ENCODE peak calls at places on chromosome 2, in ten cellular contexts. U is GM20000, N is esophagus muscularis mucosa, H is pancreas, P is AG04449, D is left ventricle myocardium inferior, Q is tibial nerve, F is Panc1, J is AG10803, C is fibroblast of pulmonary artery. B is an unnamed sample.

GRCh38 chr2:173452436-173452835 is 97.8 kb downstream of the CDCA7 start:
- DNase-seq in D (no peak), U (no peak), Q (no peak), H (no peak), P (no peak), N (no peak), C (no peak), J (no peak), F (no peak), B (no peak)

GRCh38 chr2:120312076-120312475 is 33.9 kb upstream of the INHBB start:
- DNase-seq in F (no peak), P (no peak), J (no peak), C (no peak), D (no peak), H (no peak), N (no peak), U (no peak), Q (no peak), B (no peak)

GRCh38 chr2:235659767-235660322 is 166.0 kb downstream of the AGAP1 start:
- DNase-seq in F (no peak), Q (no peak), D (no peak), C (peak), N (no peak), J (peak), U (no peak), P (peak), H (no peak), B (no peak)

GRCh38 chr2:183872131-183872530 is 726.2 kb upstream of the ZNF804A start:
- DNase-seq in U (no peak), J (no peak), D (no peak), P (no peak), C (no peak), Q (no peak), N (no peak), F (no peak), H (no peak), B (no peak)

GRCh38 chr2:110644357-110644756 is 33.5 kb downstream of the BUB1 start:
- DNase-seq in H (no peak), D (no peak), C (no peak), J (no peak), U (no peak), F (no peak), P (no peak), N (no peak), Q (no peak), B (no peak)

GRCh38 chr2:235267251-235267650 is 226.6 kb upstream of the AGAP1 start:
- DNase-seq in Q (no peak), H (no peak), U (no peak), D (no peak), N (no peak), C (peak), F (no peak), P (no peak), J (peak), B (no peak)

GRCh38 chr2:15588329-15588919 is 3.2 kb upstream of the DDX1 start:
- DNase-seq in U (peak), Q (peak), F (peak), H (peak), P (no peak), J (peak), D (no peak), N (no peak), C (peak), B (peak)

GRCh38 chr2:222959358-222959757 is 92.6 kb upstream of the KCNE4 start:
- DNase-seq in D (no peak), P (peak), H (no peak), F (no peak), C (peak), U (no peak), Q (no peak), N (no peak), J (peak), B (peak)

GRCh38 chr2:8573234-8573941 is 108.5 kb upstream of the ID2 start:
- DNase-seq in C (no peak), J (no peak), U (no peak), H (no peak), F (no peak), Q (no peak), D (no peak), N (no peak), P (no peak), B (peak)

GRCh38 chr2:58039170-58039611 is 7.4 kb upstream of the VRK2 start:
- DNase-seq in N (no peak), H (no peak), Q (no peak), P (no peak), D (no peak), F (no peak), U (peak), J (peak), C (peak), B (no peak)

GRCh38 chr2:152098033-152098797 is 629 bp downstream of the CACNB4 start:
- DNase-seq in C (peak), F (no peak), N (no peak), U (peak), J (no peak), P (no peak), D (peak), Q (no peak), H (no peak), B (no peak)

GRCh38 chr2:99680946-99681345 is 191.1 kb upstream of the REV1 start:
- DNase-seq in C (no peak), D (no peak), N (no peak), H (no peak), J (peak), U (no peak), F (no peak), P (peak), Q (no peak), B (no peak)

GRCh38 chr2:226716126-226716525 is 83.5 kb downstream of the IRS1 start:
- DNase-seq in J (no peak), N (no peak), F (no peak), D (no peak), U (no peak), H (no peak), Q (no peak), P (no peak), C (no peak), B (no peak)

GRCh38 chr2:152861349-152861942 is 143.0 kb downstream of the ARL6IP6 start:
- DNase-seq in P (no peak), J (peak), N (no peak), F (peak), Q (no peak), H (peak), C (peak), D (no peak), U (peak), B (no peak)

GRCh38 chr2:25822190-25823117 is 55.8 kb downstream of the ASXL2 start:
- DNase-seq in N (no peak), C (peak), J (peak), Q (no peak), U (peak), D (peak), H (peak), P (no peak), F (no peak), B (no peak)

GRCh38 chr2:231036131-231036530 is 1.2 kb upstream of the C2orf72 start:
- DNase-seq in F (no peak), N (no peak), Q (no peak), J (no peak), C (no peak), P (no peak), H (no peak), D (no peak), U (no peak), B (no peak)

GRCh38 chr2:160156084-160156483 is 44.0 kb downstream of the ITGB6 start:
- DNase-seq in F (no peak), D (no peak), U (no peak), H (no peak), J (no peak), Q (no peak), P (no peak), N (no peak), C (no peak), B (no peak)

GRCh38 chr2:7513834-7514233 is 596.6 kb downstream of the RNF144A start:
- DNase-seq in J (no peak), N (no peak), P (no peak), Q (no peak), F (no peak), H (no peak), D (no peak), C (no peak), U (no peak), B (no peak)

GRCh38 chr2:174924061-174924693 is 81.0 kb downstream of the CHN1 start:
- DNase-seq in N (no peak), H (no peak), C (no peak), J (no peak), F (no peak), D (no peak), P (no peak), Q (no peak), U (no peak), B (no peak)

GRCh38 chr2:71833855-71834554 is 313.7 kb downstream of the CYP26B1 start:
- DNase-seq in Q (peak), D (peak), N (peak), F (no peak), J (peak), H (no peak), P (no peak), C (peak), U (no peak), B (no peak)

GRCh38 chr2:237687666-237688065 is 60.3 kb downstream of the LRRFIP1 start:
- DNase-seq in N (peak), J (peak), C (peak), H (no peak), D (peak), F (peak), U (peak), P (peak), Q (peak), B (no peak)

GRCh38 chr2:3940661-3941060 is 237.3 kb downstream of the DCDC2C start:
- DNase-seq in D (no peak), F (no peak), N (no peak), Q (no peak), C (no peak), J (no peak), P (no peak), U (no peak), H (no peak), B (no peak)

GRCh38 chr2:230268606-230269222 is 43.2 kb downstream of the SP140 start:
- DNase-seq in D (no peak), J (no peak), P (no peak), C (peak), Q (no peak), U (no peak), N (no peak), F (no peak), H (no peak), B (no peak)

GRCh38 chr2:3635171-3636008 is 22.6 kb upstream of the ALLC start:
- DNase-seq in F (no peak), Q (no peak), J (no peak), N (no peak), H (no peak), D (no peak), P (no peak), U (no peak), C (no peak), B (no peak)

GRCh38 chr2:238554468-238555184 is 127.9 kb downstream of the ASB1 start:
- DNase-seq in Q (no peak), U (no peak), C (no peak), F (no peak), P (no peak), D (no peak), N (no peak), H (no peak), J (no peak), B (no peak)

DNA sequence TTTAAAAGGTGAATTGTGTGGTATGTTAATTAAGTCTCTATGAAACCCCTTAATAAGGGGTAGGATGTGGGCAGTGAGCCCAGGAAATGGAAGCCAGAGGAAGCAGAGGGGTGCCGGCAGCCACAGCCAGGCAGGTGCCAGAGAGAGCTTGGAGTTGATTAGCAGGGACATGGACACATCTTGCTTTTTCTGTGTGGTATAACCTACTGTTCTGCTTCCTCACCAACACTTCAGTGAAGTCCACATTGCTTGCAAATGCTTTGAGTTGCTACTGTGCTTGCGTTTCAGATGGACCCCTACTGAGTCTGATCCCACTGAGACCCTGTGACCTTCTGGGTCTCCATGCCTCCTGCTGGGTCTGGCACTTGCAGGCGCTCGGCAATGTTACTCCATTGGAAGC is 30.3 kb upstream of the ARHGEF4 start:
- DNase-seq in U (no peak), D (no peak), P (no peak), F (no peak), C (no peak), H (no peak), J (no peak), Q (no peak), N (no peak), B (no peak)
- TF ChIP-seq CTCF in U (no peak), D (no peak), P (no peak), F (no peak), C (no peak), H (no peak), J (no peak), Q (no peak), N (no peak), B (no peak)

GRCh38 chr2:127051116-127051779 is 55.7 kb downstream of the BIN1 start:
- DNase-seq in P (no peak), J (no peak), F (no peak), D (peak), N (no peak), C (no peak), U (no peak), H (no peak), Q (no peak), B (peak)
- TF ChIP-seq CTCF in P (no peak), J (no peak), F (no peak), D (no peak), N (no peak), C (no peak), U (no peak), H (no peak), Q (no peak), B (no peak)

DNA sequence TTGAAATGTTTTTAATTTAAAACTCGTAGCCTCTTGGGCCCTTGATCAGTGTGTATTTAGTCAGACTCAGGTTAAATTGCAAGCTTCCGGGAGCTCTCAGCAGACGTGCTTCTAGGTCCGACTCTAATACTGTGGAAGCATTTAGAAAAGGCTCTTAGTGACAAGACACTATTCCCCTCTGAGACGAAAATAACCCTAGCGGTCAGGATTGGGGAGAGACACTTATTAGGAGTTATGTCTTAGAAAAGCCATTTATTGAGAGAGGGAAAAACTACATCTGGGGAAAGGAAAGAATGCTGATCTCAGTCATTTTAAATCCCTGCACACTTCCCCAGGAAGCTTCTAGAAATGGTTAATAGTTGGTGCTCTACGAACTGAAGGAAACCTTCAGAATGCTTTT is 110.5 kb upstream of the NCK2 start:
- DNase-seq in N (no peak), P (no peak), J (no peak), D (no peak), F (no peak), Q (no peak), C (no peak), H (no peak), U (no peak), B (no peak)
- TF ChIP-seq CTCF in N (no peak), P (no peak), J (no peak), D (no peak), F (peak), Q (no peak), C (no peak), H (no peak), U (no peak), B (no peak)

GRCh38 chr2:29031046-29031445 is 43.3 kb downstream of the PCARE start:
- DNase-seq in N (no peak), D (no peak), J (no peak), Q (no peak), U (no peak), C (no peak), F (no peak), P (no peak), H (no peak), B (no peak)
- TF ChIP-seq CTCF in N (no peak), D (no peak), J (no peak), Q (no peak), U (no peak), C (no peak), F (no peak), P (no peak), H (no peak), B (no peak)

DNA sequence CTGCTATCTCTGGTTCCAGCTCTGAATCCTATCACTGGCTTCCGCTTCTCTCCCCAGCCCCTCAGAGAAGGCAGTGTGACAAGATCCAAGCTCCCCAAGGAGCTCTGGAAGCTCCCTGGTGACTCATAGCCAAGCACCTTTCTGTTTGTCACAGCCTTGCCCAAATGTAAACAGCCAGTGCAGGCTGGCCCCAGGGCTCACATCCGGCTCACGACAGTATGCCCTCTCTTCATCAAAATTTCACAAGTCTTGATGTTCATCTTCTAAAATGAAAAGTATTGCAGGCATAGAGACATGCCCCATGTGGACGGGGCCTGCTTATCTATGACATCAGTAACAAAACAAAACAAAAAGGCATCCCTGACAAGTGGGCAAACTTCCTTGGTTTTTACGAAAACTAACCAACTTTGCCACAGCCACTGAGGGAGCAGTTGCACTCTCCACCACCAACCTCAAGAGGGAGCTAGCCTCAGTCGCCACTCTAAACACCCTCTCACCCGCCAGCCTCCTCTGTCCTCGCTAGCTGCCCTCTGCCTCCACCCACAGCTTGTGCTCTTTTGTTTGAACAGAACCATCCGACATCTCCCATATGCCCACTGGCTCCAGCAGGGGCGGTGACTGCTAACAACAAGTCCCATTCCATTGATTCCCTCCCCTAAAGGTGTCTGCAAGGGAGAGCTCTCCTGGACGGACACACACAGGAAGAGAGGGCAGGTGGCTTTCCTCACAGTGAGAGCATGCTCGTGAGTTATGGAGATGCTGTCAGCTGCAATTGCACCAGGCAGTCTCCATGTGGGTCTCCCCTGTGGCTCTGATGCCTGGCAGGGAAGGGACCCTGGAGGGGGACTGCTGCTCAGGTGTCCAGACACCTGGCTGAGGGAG is 71.0 kb upstream of the DAPL1 start:
- DNase-seq in D (no peak), P (no peak), N (no peak), C (no peak), Q (no peak), J (no peak), H (no peak), F (peak), U (no peak), B (peak)
- TF ChIP-seq CTCF in D (peak), P (no peak), N (no peak), C (peak), Q (peak), J (peak), H (no peak), F (no peak), U (no peak), B (peak)

GRCh38 chr2:219916261-219916660 is 288.8 kb downstream of the SLC4A3 start:
- DNase-seq in D (no peak), U (no peak), H (no peak), C (no peak), Q (no peak), P (no peak), F (no peak), N (no peak), J (no peak), B (no peak)

GRCh38 chr2:219916761-219917160 is 289.3 kb downstream of the SLC4A3 start:
- DNase-seq in Q (no peak), J (no peak), P (no peak), D (no peak), C (no peak), F (no peak), N (no peak), U (no peak), H (no peak), B (no peak)

GRCh38 chr2:219912530-219912929 is 285.1 kb downstream of the SLC4A3 start:
- DNase-seq in D (no peak), H (no peak), N (no peak), J (peak), U (no peak), C (peak), Q (no peak), F (no peak), P (peak), B (no peak)

GRCh38 chr2:219911541-219911940 is 284.1 kb downstream of the SLC4A3 start:
- DNase-seq in P (no peak), F (no peak), Q (no peak), N (no peak), J (no peak), H (no peak), U (no peak), C (no peak), D (no peak), B (no peak)

GRCh38 chr2:219914577-219914976 is 287.1 kb downstream of the SLC4A3 start:
- DNase-seq in C (no peak), J (no peak), D (no peak), P (no peak), F (no peak), N (no peak), Q (no peak), H (no peak), U (no peak), B (no peak)
- TF ChIP-seq CTCF in C (no peak), J (no peak), D (no peak), P (no peak), F (no peak), N (no peak), Q (no peak), H (no peak), U (no peak), B (no peak)

GRCh38 chr2:240170354-240170735 is 29.9 kb upstream of the OTOS start:
- DNase-seq in U (no peak), Q (no peak), C (no peak), J (no peak), H (no peak), D (no peak), F (no peak), P (no peak), N (no peak), B (no peak)
- TF ChIP-seq CTCF in U (no peak), Q (no peak), C (no peak), J (no peak), H (no peak), D (no peak), F (no peak), P (no peak), N (no peak), B (no peak)

GRCh38 chr2:39728941-39729351 is 50.1 kb downstream of the THUMPD2 start:
- DNase-seq in F (no peak), H (peak), U (peak), N (no peak), P (no peak), D (no peak), C (peak), J (peak), Q (no peak), B (peak)
- TF ChIP-seq CTCF in F (peak), H (peak), U (peak), N (no peak), P (peak), D (peak), C (peak), J (peak), Q (no peak), B (peak)

B was measured in breast epithelium.